ENCODE peak calls at places on chromosomes 13 and 19, in nine cellular contexts. One of them, this sample, is unnamed.

GRCh38 chr19:48501446-48501960 is 10.1 kb downstream of the LMTK3 start:
- DNase-seq in lung: peak; percentile 76
- DNase-seq in breast epithelium: peak; percentile 92
- DNase-seq in mucosa of descending colon: peak; percentile 72
- DNase-seq in spleen: no peak
- DNase-seq in heart right ventricle: no peak
- DNase-seq in fibroblast of lung: no peak
- DNase-seq in adrenal gland: peak; percentile 44
- DNase-seq in HCT116: no peak
- DNase-seq in this sample: no peak

GRCh38 chr13:30319130-30319529 is 11.8 kb upstream of the KATNAL1 start:
- DNase-seq in fibroblast of lung: no peak
- DNase-seq in heart right ventricle: no peak
- DNase-seq in breast epithelium: no peak
- DNase-seq in adrenal gland: no peak
- DNase-seq in lung: no peak
- DNase-seq in HCT116: no peak
- DNase-seq in spleen: no peak
- DNase-seq in mucosa of descending colon: no peak
- DNase-seq in this sample: no peak

GRCh38 chr19:15378529-15379082 is 981 bp downstream of the AKAP8 start:
- DNase-seq in HCT116: no peak
- DNase-seq in heart right ventricle: no peak
- DNase-seq in breast epithelium: peak; percentile 43
- DNase-seq in adrenal gland: no peak
- DNase-seq in spleen: peak; percentile 90
- DNase-seq in lung: peak; percentile 49
- DNase-seq in mucosa of descending colon: peak; percentile 70
- DNase-seq in fibroblast of lung: peak; percentile 52
- DNase-seq in this sample: peak; percentile 78

GRCh38 chr13:98798849-98799645 is 46.6 kb upstream of the SLC15A1 start:
- DNase-seq in lung: no peak
- DNase-seq in spleen: no peak
- DNase-seq in fibroblast of lung: peak; percentile 96
- DNase-seq in mucosa of descending colon: no peak
- DNase-seq in breast epithelium: no peak
- DNase-seq in heart right ventricle: no peak
- DNase-seq in HCT116: no peak
- DNase-seq in adrenal gland: no peak
- DNase-seq in this sample: no peak

GRCh38 chr13:43129511-43130130 is 106.2 kb downstream of the DNAJC15 start:
- DNase-seq in breast epithelium: no peak
- DNase-seq in spleen: no peak
- DNase-seq in fibroblast of lung: no peak
- DNase-seq in mucosa of descending colon: no peak
- DNase-seq in lung: no peak
- DNase-seq in heart right ventricle: no peak
- DNase-seq in HCT116: no peak
- DNase-seq in adrenal gland: no peak
- DNase-seq in this sample: no peak

GRCh38 chr13:37640499-37640898 is 41.9 kb upstream of the POSTN start:
- DNase-seq in heart right ventricle: no peak
- DNase-seq in HCT116: no peak
- DNase-seq in mucosa of descending colon: no peak
- DNase-seq in adrenal gland: no peak
- DNase-seq in lung: no peak
- DNase-seq in fibroblast of lung: peak; percentile 89
- DNase-seq in spleen: no peak
- DNase-seq in breast epithelium: no peak
- DNase-seq in this sample: no peak

GRCh38 chr13:46296920-46297319 is 85.2 kb downstream of the LRRC63 start:
- DNase-seq in fibroblast of lung: peak; percentile 94
- DNase-seq in spleen: no peak
- DNase-seq in adrenal gland: no peak
- DNase-seq in mucosa of descending colon: no peak
- DNase-seq in lung: no peak
- DNase-seq in breast epithelium: no peak
- DNase-seq in HCT116: peak; percentile 19
- DNase-seq in heart right ventricle: no peak
- DNase-seq in this sample: no peak

GRCh38 chr13:109846185-109846584 is 59.8 kb upstream of the IRS2 start:
- DNase-seq in spleen: no peak
- DNase-seq in lung: no peak
- DNase-seq in fibroblast of lung: no peak
- DNase-seq in HCT116: no peak
- DNase-seq in breast epithelium: no peak
- DNase-seq in adrenal gland: no peak
- DNase-seq in mucosa of descending colon: no peak
- DNase-seq in heart right ventricle: no peak
- DNase-seq in this sample: no peak

GRCh38 chr13:60137911-60138570 is 25.7 kb downstream of the DIAPH3 start:
- DNase-seq in adrenal gland: no peak
- DNase-seq in spleen: no peak
- DNase-seq in fibroblast of lung: no peak
- DNase-seq in mucosa of descending colon: no peak
- DNase-seq in heart right ventricle: no peak
- DNase-seq in breast epithelium: no peak
- DNase-seq in HCT116: no peak
- DNase-seq in lung: no peak
- DNase-seq in this sample: no peak

GRCh38 chr13:99275093-99275469 is 16.9 kb upstream of the GPR18 start:
- DNase-seq in mucosa of descending colon: no peak
- DNase-seq in HCT116: no peak
- DNase-seq in breast epithelium: no peak
- DNase-seq in adrenal gland: no peak
- DNase-seq in lung: no peak
- DNase-seq in heart right ventricle: no peak
- DNase-seq in spleen: no peak
- DNase-seq in fibroblast of lung: peak; percentile 23
- DNase-seq in this sample: no peak

GRCh38 chr19:53463263-53463662 is 4.3 kb upstream of the ZNF813 start:
- DNase-seq in heart right ventricle: peak; percentile 70
- DNase-seq in fibroblast of lung: peak; percentile 13
- DNase-seq in lung: peak; percentile 39
- DNase-seq in spleen: no peak
- DNase-seq in HCT116: no peak
- DNase-seq in mucosa of descending colon: peak; percentile 26
- DNase-seq in breast epithelium: peak; percentile 26
- DNase-seq in adrenal gland: peak; percentile 46
- DNase-seq in this sample: peak; percentile 45

GRCh38 chr13:112441779-112442310 is 65.7 kb downstream of the SPACA7 start:
- DNase-seq in lung: peak; percentile 25
- DNase-seq in fibroblast of lung: no peak
- DNase-seq in adrenal gland: no peak
- DNase-seq in spleen: peak; percentile 66
- DNase-seq in mucosa of descending colon: no peak
- DNase-seq in breast epithelium: no peak
- DNase-seq in HCT116: no peak
- DNase-seq in heart right ventricle: no peak
- DNase-seq in this sample: no peak

GRCh38 chr13:61760102-61760501 is 344.5 kb upstream of the PCDH20 start:
- DNase-seq in HCT116: no peak
- DNase-seq in fibroblast of lung: no peak
- DNase-seq in lung: no peak
- DNase-seq in heart right ventricle: no peak
- DNase-seq in breast epithelium: no peak
- DNase-seq in spleen: no peak
- DNase-seq in adrenal gland: no peak
- DNase-seq in mucosa of descending colon: no peak
- DNase-seq in this sample: no peak

GRCh38 chr19:49881672-49882394 is 4.3 kb downstream of the TBC1D17 start:
- DNase-seq in heart right ventricle: peak; percentile 8
- DNase-seq in lung: no peak
- DNase-seq in fibroblast of lung: no peak
- DNase-seq in HCT116: no peak
- DNase-seq in spleen: no peak
- DNase-seq in mucosa of descending colon: no peak
- DNase-seq in breast epithelium: no peak
- DNase-seq in adrenal gland: no peak
- DNase-seq in this sample: no peak
- H3K4me1 ChIP-seq in heart right ventricle: peaks cover 8% of the 10 kb centered on the region
- H3K4me1 ChIP-seq in lung: peaks cover 5% of the 10 kb centered on the region
- H3K4me1 ChIP-seq in fibroblast of lung: peaks cover 4% of the 10 kb centered on the region
- H3K4me1 ChIP-seq in HCT116: peaks cover 9% of the 10 kb centered on the region
- H3K4me1 ChIP-seq in spleen: peaks cover 30% of the 10 kb centered on the region
- H3K4me1 ChIP-seq in mucosa of descending colon: peaks cover 10% of the 10 kb centered on the region
- H3K4me1 ChIP-seq in breast epithelium: no peaks in the 10 kb centered on the region
- H3K4me1 ChIP-seq in adrenal gland: peaks cover 8% of the 10 kb centered on the region
- H3K4me1 ChIP-seq in this sample: peaks cover 12% of the 10 kb centered on the region

GRCh38 chr19:46859637-46860124 is 1.1 kb upstream of the ARHGAP35 start:
- DNase-seq in heart right ventricle: peak; percentile 77
- DNase-seq in fibroblast of lung: no peak
- DNase-seq in spleen: no peak
- DNase-seq in lung: peak; percentile 63
- DNase-seq in HCT116: no peak
- DNase-seq in breast epithelium: no peak
- DNase-seq in mucosa of descending colon: peak; percentile 73
- DNase-seq in adrenal gland: peak; percentile 73
- DNase-seq in this sample: no peak
- H3K4me3 ChIP-seq in heart right ventricle: no peak overlapping the region
- H3K4me3 ChIP-seq in fibroblast of lung: peak overlapping the region; percentile 33
- H3K4me3 ChIP-seq in spleen: peak overlapping the region; percentile 92
- H3K4me3 ChIP-seq in lung: no peak overlapping the region
- H3K4me3 ChIP-seq in HCT116: peak overlapping the region; percentile 17
- H3K4me3 ChIP-seq in breast epithelium: peak overlapping the region; percentile 77
- H3K4me3 ChIP-seq in mucosa of descending colon: peak overlapping the region; percentile 83
- H3K4me3 ChIP-seq in adrenal gland: no peak overlapping the region
- H3K4me3 ChIP-seq in this sample: peak overlapping the region; percentile 94

DNA sequence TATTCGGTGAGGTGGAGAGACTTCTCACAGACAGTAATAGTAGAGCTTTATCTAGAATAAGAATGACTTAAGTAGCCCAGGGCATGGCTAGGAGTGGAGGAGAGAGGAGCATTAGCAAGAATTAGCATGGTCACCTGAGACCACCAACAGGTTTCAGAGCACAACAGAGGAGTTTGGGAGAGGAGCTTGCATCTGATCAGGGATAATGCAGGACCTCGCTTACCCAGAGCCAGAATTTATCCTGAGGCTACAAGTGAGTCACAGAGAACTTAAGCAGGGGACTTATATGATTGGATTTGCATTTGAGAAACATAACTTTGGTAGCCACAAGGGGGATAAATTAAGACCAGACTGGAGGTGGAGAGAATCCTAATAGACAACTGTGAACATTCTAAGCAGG is 102.1 kb upstream of the FNDC3A start:
- DNase-seq in fibroblast of lung: peak; percentile 28
- DNase-seq in lung: no peak
- DNase-seq in adrenal gland: no peak
- DNase-seq in spleen: no peak
- DNase-seq in heart right ventricle: no peak
- DNase-seq in mucosa of descending colon: no peak
- DNase-seq in breast epithelium: no peak
- DNase-seq in HCT116: no peak
- DNase-seq in this sample: no peak
- TF ChIP-seq CTCF in fibroblast of lung: no peak
- TF ChIP-seq CTCF in lung: no peak
- TF ChIP-seq CTCF in adrenal gland: no peak
- TF ChIP-seq CTCF in spleen: no peak
- TF ChIP-seq CTCF in heart right ventricle: no peak
- TF ChIP-seq CTCF in mucosa of descending colon: no peak
- TF ChIP-seq CTCF in breast epithelium: no peak
- TF ChIP-seq CTCF in HCT116: no peak
- TF ChIP-seq CTCF in this sample: no peak

DNA sequence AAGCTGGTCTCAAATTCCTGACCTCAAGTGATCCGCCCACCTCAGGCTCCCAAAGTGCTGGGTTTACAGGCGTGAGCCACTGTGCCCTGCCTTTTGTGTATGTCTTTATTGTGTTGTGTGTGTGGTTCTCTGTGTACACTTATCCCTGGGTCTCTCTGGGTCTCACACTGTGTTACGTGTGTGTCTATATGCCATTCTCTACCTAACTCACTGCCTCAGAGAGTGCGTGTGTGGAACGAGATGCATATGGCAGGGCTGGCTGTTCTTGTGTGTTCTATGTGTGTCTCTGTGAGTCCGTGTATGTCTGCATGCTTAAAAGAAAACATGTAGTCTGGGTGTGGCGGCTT is 10.5 kb downstream of the FOXA3 start:
- DNase-seq in lung: no peak
- DNase-seq in heart right ventricle: no peak
- DNase-seq in mucosa of descending colon: no peak
- DNase-seq in fibroblast of lung: no peak
- DNase-seq in HCT116: no peak
- DNase-seq in breast epithelium: no peak
- DNase-seq in adrenal gland: no peak
- DNase-seq in spleen: no peak
- DNase-seq in this sample: no peak
- H3K4me1 ChIP-seq in lung: peaks cover 3% of the 10 kb centered on the region
- H3K4me1 ChIP-seq in heart right ventricle: peaks cover 6% of the 10 kb centered on the region
- H3K4me1 ChIP-seq in mucosa of descending colon: peaks cover 32% of the 10 kb centered on the region
- H3K4me1 ChIP-seq in fibroblast of lung: no peaks in the 10 kb centered on the region
- H3K4me1 ChIP-seq in HCT116: peaks cover 6% of the 10 kb centered on the region
- H3K4me1 ChIP-seq in breast epithelium: peaks cover 5% of the 10 kb centered on the region
- H3K4me1 ChIP-seq in adrenal gland: no peaks in the 10 kb centered on the region
- H3K4me1 ChIP-seq in spleen: peaks cover 12% of the 10 kb centered on the region
- H3K4me1 ChIP-seq in this sample: peaks cover 27% of the 10 kb centered on the region

DNA sequence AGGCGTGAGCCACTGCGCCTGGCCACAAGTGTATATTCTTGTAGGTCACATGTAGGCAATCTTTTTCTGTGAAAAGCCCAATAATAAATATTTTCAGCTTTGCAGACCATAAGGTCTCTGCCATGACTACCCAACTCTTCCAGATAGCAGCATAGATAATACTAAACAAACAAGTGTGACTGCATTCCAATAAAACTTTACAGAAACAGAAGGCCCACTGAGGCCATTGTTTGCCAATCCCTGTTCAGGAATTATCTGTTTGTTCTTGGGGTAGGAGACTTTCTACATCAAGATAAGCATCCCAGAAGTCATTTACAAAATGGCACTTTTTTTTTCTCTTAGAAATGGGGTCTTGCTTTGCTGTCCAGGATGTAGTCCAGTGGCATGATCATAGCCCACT is 2.8 kb upstream of the ZNF329 start:
- DNase-seq in mucosa of descending colon: no peak
- DNase-seq in heart right ventricle: no peak
- DNase-seq in breast epithelium: no peak
- DNase-seq in HCT116: no peak
- DNase-seq in spleen: no peak
- DNase-seq in fibroblast of lung: no peak
- DNase-seq in adrenal gland: no peak
- DNase-seq in lung: no peak
- DNase-seq in this sample: no peak
- H3K4me3 ChIP-seq in mucosa of descending colon: no peak overlapping the region
- H3K4me3 ChIP-seq in heart right ventricle: no peak overlapping the region
- H3K4me3 ChIP-seq in breast epithelium: peak overlapping the region; percentile 89
- H3K4me3 ChIP-seq in HCT116: no peak overlapping the region
- H3K4me3 ChIP-seq in spleen: no peak overlapping the region
- H3K4me3 ChIP-seq in fibroblast of lung: no peak overlapping the region
- H3K4me3 ChIP-seq in adrenal gland: no peak overlapping the region
- H3K4me3 ChIP-seq in lung: no peak overlapping the region
- H3K4me3 ChIP-seq in this sample: no peak overlapping the region

GRCh38 chr13:76792680-76793334 is 93.4 kb downstream of the KCTD12 start:
- DNase-seq in adrenal gland: peak; percentile 32
- DNase-seq in HCT116: no peak
- DNase-seq in breast epithelium: no peak
- DNase-seq in heart right ventricle: no peak
- DNase-seq in lung: no peak
- DNase-seq in mucosa of descending colon: no peak
- DNase-seq in fibroblast of lung: peak; percentile 52
- DNase-seq in spleen: no peak
- DNase-seq in this sample: no peak
- TF ChIP-seq CTCF in adrenal gland: no peak
- TF ChIP-seq CTCF in HCT116: no peak
- TF ChIP-seq CTCF in breast epithelium: no peak
- TF ChIP-seq CTCF in heart right ventricle: peak; percentile 13
- TF ChIP-seq CTCF in lung: no peak
- TF ChIP-seq CTCF in mucosa of descending colon: no peak
- TF ChIP-seq CTCF in fibroblast of lung: no peak
- TF ChIP-seq CTCF in spleen: no peak
- TF ChIP-seq CTCF in this sample: no peak

GRCh38 chr19:2275588-2276428 is 6.2 kb downstream of the PEAK3 start:
- DNase-seq in HCT116: no peak
- DNase-seq in fibroblast of lung: no peak
- DNase-seq in adrenal gland: no peak
- DNase-seq in lung: peak; percentile 28
- DNase-seq in breast epithelium: no peak
- DNase-seq in heart right ventricle: peak; percentile 56
- DNase-seq in spleen: peak; percentile 84
- DNase-seq in mucosa of descending colon: peak; percentile 78
- DNase-seq in this sample: no peak
- H3K4me1 ChIP-seq in HCT116: peaks cover 9% of the 10 kb centered on the region
- H3K4me1 ChIP-seq in fibroblast of lung: peaks cover 9% of the 10 kb centered on the region
- H3K4me1 ChIP-seq in adrenal gland: peaks cover 31% of the 10 kb centered on the region
- H3K4me1 ChIP-seq in lung: peaks cover 21% of the 10 kb centered on the region
- H3K4me1 ChIP-seq in breast epithelium: peaks cover 25% of the 10 kb centered on the region
- H3K4me1 ChIP-seq in heart right ventricle: peaks cover 49% of the 10 kb centered on the region
- H3K4me1 ChIP-seq in spleen: peaks cover 83% of the 10 kb centered on the region
- H3K4me1 ChIP-seq in mucosa of descending colon: peaks cover 56% of the 10 kb centered on the region
- H3K4me1 ChIP-seq in this sample: peaks cover 16% of the 10 kb centered on the region